ENCODE peak calls at places on chromosomes 4 and X, in ten cellular contexts. One of them, this sample, is unnamed.

GRCh38 chr4:126937342-126937741 is 695.4 kb upstream of the INTU start:
- DNase-seq in CD8-positive, alpha-beta T cell: no peak
- DNase-seq in osteoblast: no peak
- DNase-seq in cardiac fibroblast: no peak
- DNase-seq in tibial artery: no peak
- DNase-seq in neural progenitor cell: no peak
- DNase-seq in lower lobe of right lung: no peak
- DNase-seq in kidney: no peak
- DNase-seq in Panc1: no peak
- DNase-seq in choroid plexus epithelial cell: no peak
- DNase-seq in this sample: no peak

GRCh38 chr4:110515676-110516075 is 39.7 kb downstream of the ENPEP start:
- DNase-seq in CD8-positive, alpha-beta T cell: no peak
- DNase-seq in neural progenitor cell: no peak
- DNase-seq in choroid plexus epithelial cell: peak
- DNase-seq in osteoblast: no peak
- DNase-seq in Panc1: no peak
- DNase-seq in cardiac fibroblast: no peak
- DNase-seq in tibial artery: no peak
- DNase-seq in lower lobe of right lung: no peak
- DNase-seq in kidney: no peak
- DNase-seq in this sample: no peak

GRCh38 chrX:136192839-136193414 is 45.6 kb downstream of the FHL1 start:
- DNase-seq in tibial artery: no peak
- DNase-seq in choroid plexus epithelial cell: peak
- DNase-seq in osteoblast: no peak
- DNase-seq in lower lobe of right lung: no peak
- DNase-seq in CD8-positive, alpha-beta T cell: no peak
- DNase-seq in Panc1: no peak
- DNase-seq in cardiac fibroblast: peak
- DNase-seq in kidney: no peak
- DNase-seq in neural progenitor cell: no peak
- DNase-seq in this sample: peak

GRCh38 chrX:48715876-48716502 is 19.5 kb downstream of the SUV39H1 start:
- DNase-seq in choroid plexus epithelial cell: no peak
- DNase-seq in cardiac fibroblast: no peak
- DNase-seq in kidney: no peak
- DNase-seq in neural progenitor cell: no peak
- DNase-seq in tibial artery: no peak
- DNase-seq in CD8-positive, alpha-beta T cell: no peak
- DNase-seq in osteoblast: no peak
- DNase-seq in lower lobe of right lung: no peak
- DNase-seq in Panc1: no peak
- DNase-seq in this sample: no peak

GRCh38 chr4:32189130-32189529 is 1469.0 kb downstream of the PCDH7 start:
- DNase-seq in cardiac fibroblast: no peak
- DNase-seq in Panc1: no peak
- DNase-seq in CD8-positive, alpha-beta T cell: no peak
- DNase-seq in kidney: no peak
- DNase-seq in tibial artery: no peak
- DNase-seq in osteoblast: no peak
- DNase-seq in choroid plexus epithelial cell: no peak
- DNase-seq in lower lobe of right lung: peak
- DNase-seq in neural progenitor cell: no peak
- DNase-seq in this sample: no peak

GRCh38 chrX:53253293-53254020 is 27.9 kb downstream of the IQSEC2 start:
- DNase-seq in kidney: no peak
- DNase-seq in tibial artery: no peak
- DNase-seq in Panc1: no peak
- DNase-seq in cardiac fibroblast: no peak
- DNase-seq in choroid plexus epithelial cell: no peak
- DNase-seq in CD8-positive, alpha-beta T cell: no peak
- DNase-seq in neural progenitor cell: no peak
- DNase-seq in lower lobe of right lung: no peak
- DNase-seq in osteoblast: no peak
- DNase-seq in this sample: no peak

GRCh38 chrX:80285131-80285773 is 135.0 kb upstream of the TENT5D start:
- DNase-seq in choroid plexus epithelial cell: no peak
- DNase-seq in Panc1: peak
- DNase-seq in kidney: no peak
- DNase-seq in cardiac fibroblast: peak
- DNase-seq in CD8-positive, alpha-beta T cell: no peak
- DNase-seq in osteoblast: no peak
- DNase-seq in neural progenitor cell: peak
- DNase-seq in lower lobe of right lung: no peak
- DNase-seq in tibial artery: no peak
- DNase-seq in this sample: no peak

GRCh38 chr4:25020240-25020639 is 10.5 kb downstream of the LGI2 start:
- DNase-seq in choroid plexus epithelial cell: peak
- DNase-seq in lower lobe of right lung: no peak
- DNase-seq in Panc1: no peak
- DNase-seq in tibial artery: no peak
- DNase-seq in cardiac fibroblast: peak
- DNase-seq in kidney: no peak
- DNase-seq in neural progenitor cell: no peak
- DNase-seq in CD8-positive, alpha-beta T cell: no peak
- DNase-seq in osteoblast: no peak
- DNase-seq in this sample: peak

GRCh38 chr4:137609693-137610450 is 77.6 kb upstream of the PCDH18 start:
- DNase-seq in cardiac fibroblast: peak
- DNase-seq in tibial artery: no peak
- DNase-seq in choroid plexus epithelial cell: peak
- DNase-seq in neural progenitor cell: no peak
- DNase-seq in kidney: no peak
- DNase-seq in osteoblast: peak
- DNase-seq in Panc1: no peak
- DNase-seq in lower lobe of right lung: no peak
- DNase-seq in CD8-positive, alpha-beta T cell: no peak
- DNase-seq in this sample: peak

GRCh38 chrX:40153335-40154221 is 55.8 kb upstream of the BCOR start:
- DNase-seq in cardiac fibroblast: no peak
- DNase-seq in lower lobe of right lung: peak
- DNase-seq in tibial artery: no peak
- DNase-seq in neural progenitor cell: peak
- DNase-seq in choroid plexus epithelial cell: peak
- DNase-seq in Panc1: no peak
- DNase-seq in osteoblast: peak
- DNase-seq in CD8-positive, alpha-beta T cell: no peak
- DNase-seq in kidney: peak
- DNase-seq in this sample: no peak

DNA sequence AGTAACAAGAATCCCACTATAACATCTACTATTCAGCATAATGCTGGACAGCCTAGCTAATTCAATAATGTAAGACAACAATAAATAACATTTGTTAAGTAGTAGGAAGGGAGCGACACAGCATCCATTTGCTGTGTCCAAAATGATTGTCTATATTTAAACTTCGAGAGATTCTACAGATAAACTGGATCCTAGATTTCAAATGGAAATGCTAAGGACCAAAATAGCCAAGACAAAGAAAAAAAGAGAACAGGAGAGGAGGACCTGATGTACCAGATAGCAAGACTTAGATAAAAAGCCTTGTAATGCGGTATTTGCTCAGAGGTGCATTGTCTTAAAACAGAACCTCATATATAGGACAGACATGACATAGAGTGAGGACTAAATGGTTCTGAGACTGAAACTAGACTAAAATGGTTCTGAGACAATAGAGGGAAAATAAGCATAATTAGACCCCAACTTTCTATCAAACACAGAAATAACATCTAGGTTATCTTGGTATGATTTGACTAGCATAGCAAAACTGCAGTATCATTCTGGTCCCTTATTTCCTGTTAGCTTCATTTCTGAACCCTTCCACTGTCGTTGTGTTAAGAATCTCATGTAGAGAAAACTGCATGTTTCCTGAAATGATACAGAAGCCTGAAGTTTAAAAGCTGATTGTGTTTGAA is 3.8 kb downstream of the HPGDS start:
- DNase-seq in lower lobe of right lung: no peak
- DNase-seq in choroid plexus epithelial cell: no peak
- DNase-seq in kidney: no peak
- DNase-seq in Panc1: no peak
- DNase-seq in CD8-positive, alpha-beta T cell: no peak
- DNase-seq in tibial artery: no peak
- DNase-seq in neural progenitor cell: no peak
- DNase-seq in osteoblast: peak
- DNase-seq in cardiac fibroblast: no peak
- DNase-seq in this sample: no peak
- H3K4me3 ChIP-seq in lower lobe of right lung: no peak
- H3K4me3 ChIP-seq in choroid plexus epithelial cell: no peak
- H3K4me3 ChIP-seq in kidney: no peak
- H3K4me3 ChIP-seq in Panc1: no peak
- H3K4me3 ChIP-seq in CD8-positive, alpha-beta T cell: no peak
- H3K4me3 ChIP-seq in tibial artery: no peak
- H3K4me3 ChIP-seq in neural progenitor cell: no peak
- H3K4me3 ChIP-seq in osteoblast: no peak
- H3K4me3 ChIP-seq in cardiac fibroblast: no peak
- H3K4me3 ChIP-seq in this sample: no peak

GRCh38 chr4:46123872-46124755 is at the start of gene GABRG1:
- DNase-seq in kidney: peak
- DNase-seq in Panc1: no peak
- DNase-seq in cardiac fibroblast: no peak
- DNase-seq in tibial artery: no peak
- DNase-seq in osteoblast: peak
- DNase-seq in lower lobe of right lung: peak
- DNase-seq in neural progenitor cell: peak
- DNase-seq in CD8-positive, alpha-beta T cell: no peak
- DNase-seq in choroid plexus epithelial cell: no peak
- DNase-seq in this sample: no peak
- H3K4me3 ChIP-seq in kidney: no peak
- H3K4me3 ChIP-seq in Panc1: no peak
- H3K4me3 ChIP-seq in cardiac fibroblast: no peak
- H3K4me3 ChIP-seq in tibial artery: no peak
- H3K4me3 ChIP-seq in osteoblast: no peak
- H3K4me3 ChIP-seq in lower lobe of right lung: no peak
- H3K4me3 ChIP-seq in neural progenitor cell: peak
- H3K4me3 ChIP-seq in CD8-positive, alpha-beta T cell: no peak
- H3K4me3 ChIP-seq in choroid plexus epithelial cell: no peak
- H3K4me3 ChIP-seq in this sample: no peak

GRCh38 chr4:15006416-15007024 is 4.2 kb downstream of the CPEB2 start:
- DNase-seq in tibial artery: no peak
- DNase-seq in osteoblast: no peak
- DNase-seq in choroid plexus epithelial cell: peak
- DNase-seq in neural progenitor cell: no peak
- DNase-seq in CD8-positive, alpha-beta T cell: no peak
- DNase-seq in lower lobe of right lung: no peak
- DNase-seq in kidney: no peak
- DNase-seq in cardiac fibroblast: no peak
- DNase-seq in Panc1: no peak
- DNase-seq in this sample: no peak
- H3K4me3 ChIP-seq in tibial artery: peak
- H3K4me3 ChIP-seq in osteoblast: peak
- H3K4me3 ChIP-seq in choroid plexus epithelial cell: peak
- H3K4me3 ChIP-seq in neural progenitor cell: no peak
- H3K4me3 ChIP-seq in CD8-positive, alpha-beta T cell: no peak
- H3K4me3 ChIP-seq in lower lobe of right lung: peak
- H3K4me3 ChIP-seq in kidney: peak
- H3K4me3 ChIP-seq in cardiac fibroblast: peak
- H3K4me3 ChIP-seq in Panc1: peak
- H3K4me3 ChIP-seq in this sample: peak

DNA sequence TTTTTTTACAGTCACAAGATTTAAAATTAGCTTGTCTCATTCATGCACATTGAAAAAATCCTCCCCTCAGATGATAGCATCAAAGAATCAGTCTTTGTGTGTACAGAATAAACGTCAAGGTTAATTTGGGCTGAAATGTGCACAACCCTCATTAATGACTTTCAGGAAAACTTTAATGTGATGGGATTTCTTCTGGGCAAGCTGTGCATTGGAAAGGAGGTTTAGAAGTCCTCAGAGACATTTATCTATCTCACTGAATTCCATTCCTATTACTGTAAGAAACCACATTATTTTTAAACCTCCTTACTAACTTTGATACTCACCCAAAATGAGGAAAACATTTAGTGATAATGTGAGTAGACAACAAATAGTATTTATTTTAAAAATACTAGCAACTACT is 88.3 kb upstream of the TECRL start:
- DNase-seq in tibial artery: no peak
- DNase-seq in cardiac fibroblast: peak
- DNase-seq in kidney: no peak
- DNase-seq in osteoblast: no peak
- DNase-seq in CD8-positive, alpha-beta T cell: no peak
- DNase-seq in Panc1: no peak
- DNase-seq in choroid plexus epithelial cell: peak
- DNase-seq in neural progenitor cell: no peak
- DNase-seq in lower lobe of right lung: no peak
- DNase-seq in this sample: no peak
- H3K4me3 ChIP-seq in tibial artery: no peak
- H3K4me3 ChIP-seq in cardiac fibroblast: no peak
- H3K4me3 ChIP-seq in kidney: no peak
- H3K4me3 ChIP-seq in osteoblast: no peak
- H3K4me3 ChIP-seq in CD8-positive, alpha-beta T cell: no peak
- H3K4me3 ChIP-seq in Panc1: no peak
- H3K4me3 ChIP-seq in choroid plexus epithelial cell: no peak
- H3K4me3 ChIP-seq in neural progenitor cell: no peak
- H3K4me3 ChIP-seq in lower lobe of right lung: no peak
- H3K4me3 ChIP-seq in this sample: no peak

GRCh38 chrX:118729043-118729652 is 1.7 kb downstream of the IL13RA1 start:
- DNase-seq in osteoblast: no peak
- DNase-seq in neural progenitor cell: no peak
- DNase-seq in cardiac fibroblast: no peak
- DNase-seq in kidney: no peak
- DNase-seq in CD8-positive, alpha-beta T cell: no peak
- DNase-seq in choroid plexus epithelial cell: no peak
- DNase-seq in lower lobe of right lung: no peak
- DNase-seq in Panc1: no peak
- DNase-seq in tibial artery: no peak
- DNase-seq in this sample: no peak
- H3K4me3 ChIP-seq in osteoblast: no peak
- H3K4me3 ChIP-seq in neural progenitor cell: no peak
- H3K4me3 ChIP-seq in cardiac fibroblast: no peak
- H3K4me3 ChIP-seq in kidney: peak
- H3K4me3 ChIP-seq in CD8-positive, alpha-beta T cell: no peak
- H3K4me3 ChIP-seq in choroid plexus epithelial cell: no peak
- H3K4me3 ChIP-seq in lower lobe of right lung: peak
- H3K4me3 ChIP-seq in Panc1: peak
- H3K4me3 ChIP-seq in tibial artery: peak
- H3K4me3 ChIP-seq in this sample: no peak

DNA sequence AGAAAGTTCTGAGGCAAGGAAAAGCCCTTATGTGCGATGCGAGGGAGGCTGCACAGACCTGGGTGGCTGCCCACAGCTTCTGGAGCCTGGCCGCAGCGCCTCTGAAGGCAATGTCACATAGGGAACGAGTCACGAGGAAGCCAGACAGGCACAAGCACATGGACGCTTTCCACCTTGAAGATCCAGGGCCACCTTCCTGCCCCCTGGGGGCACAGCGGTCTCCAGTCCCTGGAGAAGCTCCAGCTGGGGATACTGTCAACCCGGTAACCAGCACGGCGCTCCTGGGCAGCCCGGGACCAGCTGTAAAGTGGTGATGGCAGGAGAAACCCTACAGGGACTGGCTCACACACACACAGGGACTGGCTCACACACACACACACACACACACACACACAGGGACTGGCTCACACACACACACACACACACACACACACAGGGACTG is 69.7 kb downstream of the MTNR1A start:
- DNase-seq in Panc1: no peak
- DNase-seq in osteoblast: peak
- DNase-seq in CD8-positive, alpha-beta T cell: no peak
- DNase-seq in lower lobe of right lung: no peak
- DNase-seq in kidney: no peak
- DNase-seq in choroid plexus epithelial cell: no peak
- DNase-seq in cardiac fibroblast: peak
- DNase-seq in tibial artery: no peak
- DNase-seq in neural progenitor cell: peak
- DNase-seq in this sample: no peak
- H3K4me3 ChIP-seq in Panc1: peak
- H3K4me3 ChIP-seq in osteoblast: peak
- H3K4me3 ChIP-seq in CD8-positive, alpha-beta T cell: no peak
- H3K4me3 ChIP-seq in lower lobe of right lung: no peak
- H3K4me3 ChIP-seq in kidney: peak
- H3K4me3 ChIP-seq in choroid plexus epithelial cell: no peak
- H3K4me3 ChIP-seq in cardiac fibroblast: peak
- H3K4me3 ChIP-seq in tibial artery: peak
- H3K4me3 ChIP-seq in neural progenitor cell: no peak
- H3K4me3 ChIP-seq in this sample: peak